ENCODE peak calls at places on chromosomes 3 and 15, in eight cellular contexts. One of them, this sample, is unnamed.

GRCh38 chr15:38688761-38689160 is 124.1 kb upstream of the RASGRP1 start:
- DNase-seq in heart left ventricle: no peak
- DNase-seq in endothelial cell of umbilical vein: no peak
- DNase-seq in body of pancreas: no peak
- DNase-seq in A549: no peak
- DNase-seq in tibial nerve: no peak
- DNase-seq in adrenal gland: no peak
- DNase-seq in ovary: no peak
- DNase-seq in this sample: no peak

GRCh38 chr15:65450556-65450955 is 27.8 kb upstream of the IGDCC4 start:
- DNase-seq in heart left ventricle: no peak
- DNase-seq in endothelial cell of umbilical vein: no peak
- DNase-seq in body of pancreas: no peak
- DNase-seq in A549: no peak
- DNase-seq in tibial nerve: no peak
- DNase-seq in adrenal gland: no peak
- DNase-seq in ovary: no peak
- DNase-seq in this sample: no peak

GRCh38 chr3:124168271-124168670 is 176.3 kb upstream of the ROPN1 start:
- DNase-seq in heart left ventricle: no peak
- DNase-seq in endothelial cell of umbilical vein: peak
- DNase-seq in body of pancreas: no peak
- DNase-seq in A549: no peak
- DNase-seq in tibial nerve: no peak
- DNase-seq in adrenal gland: peak
- DNase-seq in ovary: no peak
- DNase-seq in this sample: no peak

GRCh38 chr3:185733980-185734724 is 90.7 kb downstream of the IGF2BP2 start:
- DNase-seq in heart left ventricle: peak
- DNase-seq in endothelial cell of umbilical vein: peak
- DNase-seq in body of pancreas: peak
- DNase-seq in A549: peak
- DNase-seq in tibial nerve: peak
- DNase-seq in adrenal gland: peak
- DNase-seq in ovary: no peak
- DNase-seq in this sample: peak

GRCh38 chr3:58581328-58582091 is 4.3 kb upstream of the FAM107A start:
- DNase-seq in heart left ventricle: no peak
- DNase-seq in endothelial cell of umbilical vein: no peak
- DNase-seq in body of pancreas: no peak
- DNase-seq in A549: no peak
- DNase-seq in tibial nerve: no peak
- DNase-seq in adrenal gland: no peak
- DNase-seq in ovary: no peak
- DNase-seq in this sample: no peak

GRCh38 chr3:136862611-136862951 is 573 bp downstream of the NCK1 start:
- DNase-seq in heart left ventricle: no peak
- DNase-seq in endothelial cell of umbilical vein: peak
- DNase-seq in body of pancreas: peak
- DNase-seq in A549: peak
- DNase-seq in tibial nerve: peak
- DNase-seq in adrenal gland: peak
- DNase-seq in ovary: peak
- DNase-seq in this sample: peak

GRCh38 chr3:15339786-15340215 is 7.4 kb upstream of the SH3BP5 start:
- DNase-seq in heart left ventricle: no peak
- DNase-seq in endothelial cell of umbilical vein: peak
- DNase-seq in body of pancreas: no peak
- DNase-seq in A549: peak
- DNase-seq in tibial nerve: no peak
- DNase-seq in adrenal gland: no peak
- DNase-seq in ovary: no peak
- DNase-seq in this sample: no peak

GRCh38 chr15:41881925-41882688 is 11.7 kb downstream of the SPTBN5 start:
- DNase-seq in heart left ventricle: peak
- DNase-seq in endothelial cell of umbilical vein: no peak
- DNase-seq in body of pancreas: peak
- DNase-seq in A549: no peak
- DNase-seq in tibial nerve: no peak
- DNase-seq in adrenal gland: no peak
- DNase-seq in ovary: peak
- DNase-seq in this sample: no peak

GRCh38 chr3:110413807-110414748 is 657.5 kb upstream of the NECTIN3 start:
- DNase-seq in heart left ventricle: no peak
- DNase-seq in endothelial cell of umbilical vein: peak
- DNase-seq in body of pancreas: no peak
- DNase-seq in A549: peak
- DNase-seq in tibial nerve: no peak
- DNase-seq in adrenal gland: no peak
- DNase-seq in ovary: no peak
- DNase-seq in this sample: no peak

GRCh38 chr3:99823723-99824711 is 6.4 kb downstream of the CMSS1 start:
- DNase-seq in heart left ventricle: no peak
- DNase-seq in endothelial cell of umbilical vein: no peak
- DNase-seq in body of pancreas: no peak
- DNase-seq in A549: no peak
- DNase-seq in tibial nerve: no peak
- DNase-seq in adrenal gland: no peak
- DNase-seq in ovary: no peak
- DNase-seq in this sample: no peak

GRCh38 chr3:170907519-170908234 is 760 bp downstream of the EIF5A2 start:
- DNase-seq in heart left ventricle: no peak
- DNase-seq in endothelial cell of umbilical vein: peak
- DNase-seq in body of pancreas: no peak
- DNase-seq in A549: no peak
- DNase-seq in tibial nerve: no peak
- DNase-seq in adrenal gland: no peak
- DNase-seq in ovary: no peak
- DNase-seq in this sample: no peak

GRCh38 chr3:181948286-181948685 is 236.6 kb downstream of the SOX2 start:
- DNase-seq in heart left ventricle: no peak
- DNase-seq in endothelial cell of umbilical vein: no peak
- DNase-seq in body of pancreas: no peak
- DNase-seq in A549: peak
- DNase-seq in tibial nerve: no peak
- DNase-seq in adrenal gland: no peak
- DNase-seq in ovary: no peak
- DNase-seq in this sample: no peak

GRCh38 chr15:99450896-99451358 is 114.9 kb upstream of the MEF2A start:
- DNase-seq in heart left ventricle: peak
- DNase-seq in endothelial cell of umbilical vein: peak
- DNase-seq in body of pancreas: no peak
- DNase-seq in A549: no peak
- DNase-seq in tibial nerve: peak
- DNase-seq in adrenal gland: peak
- DNase-seq in ovary: peak
- DNase-seq in this sample: peak

GRCh38 chr15:63481105-63481810 is 23.1 kb upstream of the USP3 start:
- DNase-seq in heart left ventricle: no peak
- DNase-seq in endothelial cell of umbilical vein: no peak
- DNase-seq in body of pancreas: no peak
- DNase-seq in A549: peak
- DNase-seq in tibial nerve: no peak
- DNase-seq in adrenal gland: no peak
- DNase-seq in ovary: no peak
- DNase-seq in this sample: no peak

GRCh38 chr3:42662813-42663535 is 9.5 kb downstream of the ZBTB47 start:
- DNase-seq in heart left ventricle: no peak
- DNase-seq in endothelial cell of umbilical vein: no peak
- DNase-seq in body of pancreas: no peak
- DNase-seq in A549: no peak
- DNase-seq in tibial nerve: no peak
- DNase-seq in adrenal gland: no peak
- DNase-seq in ovary: no peak
- DNase-seq in this sample: no peak

GRCh38 chr15:33871911-33872760 is 96.2 kb upstream of the CHRM5 start:
- DNase-seq in heart left ventricle: no peak
- DNase-seq in endothelial cell of umbilical vein: no peak
- DNase-seq in body of pancreas: no peak
- DNase-seq in A549: no peak
- DNase-seq in tibial nerve: no peak
- DNase-seq in adrenal gland: no peak
- DNase-seq in ovary: no peak
- DNase-seq in this sample: no peak

GRCh38 chr15:57752426-57752825 is 45.9 kb downstream of the POLR2M start:
- DNase-seq in heart left ventricle: peak
- DNase-seq in endothelial cell of umbilical vein: no peak
- DNase-seq in body of pancreas: no peak
- DNase-seq in A549: no peak
- DNase-seq in tibial nerve: no peak
- DNase-seq in adrenal gland: no peak
- DNase-seq in ovary: peak
- DNase-seq in this sample: no peak

DNA sequence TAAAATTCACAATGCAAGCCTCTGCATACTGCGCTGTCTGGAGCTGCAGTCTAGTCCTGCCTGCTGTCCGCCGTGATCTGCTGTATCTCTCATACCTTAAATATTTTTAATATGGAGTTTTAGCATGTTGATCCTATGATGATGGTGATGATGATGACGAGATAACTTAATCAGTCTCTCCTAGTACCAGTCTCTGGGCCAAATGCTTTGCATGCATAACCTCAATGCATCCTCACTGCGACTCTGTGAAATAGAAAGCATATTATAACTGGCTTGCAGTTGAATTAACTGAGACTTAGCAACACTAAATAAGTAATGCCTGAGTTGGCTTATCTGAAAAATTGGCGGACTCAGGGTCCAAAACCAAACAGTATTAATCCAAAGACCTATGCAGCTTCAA is 38.4 kb upstream of the BCHE start:
- DNase-seq in heart left ventricle: no peak
- DNase-seq in endothelial cell of umbilical vein: no peak
- DNase-seq in body of pancreas: no peak
- DNase-seq in A549: no peak
- DNase-seq in tibial nerve: no peak
- DNase-seq in adrenal gland: no peak
- DNase-seq in ovary: no peak
- DNase-seq in this sample: no peak
- TF ChIP-seq POLR2A in heart left ventricle: no peak
- TF ChIP-seq POLR2A in endothelial cell of umbilical vein: no peak
- TF ChIP-seq POLR2A in body of pancreas: no peak
- TF ChIP-seq POLR2A in A549: no peak
- TF ChIP-seq POLR2A in tibial nerve: no peak
- TF ChIP-seq POLR2A in adrenal gland: no peak
- TF ChIP-seq POLR2A in ovary: no peak
- TF ChIP-seq POLR2A in this sample: no peak

DNA sequence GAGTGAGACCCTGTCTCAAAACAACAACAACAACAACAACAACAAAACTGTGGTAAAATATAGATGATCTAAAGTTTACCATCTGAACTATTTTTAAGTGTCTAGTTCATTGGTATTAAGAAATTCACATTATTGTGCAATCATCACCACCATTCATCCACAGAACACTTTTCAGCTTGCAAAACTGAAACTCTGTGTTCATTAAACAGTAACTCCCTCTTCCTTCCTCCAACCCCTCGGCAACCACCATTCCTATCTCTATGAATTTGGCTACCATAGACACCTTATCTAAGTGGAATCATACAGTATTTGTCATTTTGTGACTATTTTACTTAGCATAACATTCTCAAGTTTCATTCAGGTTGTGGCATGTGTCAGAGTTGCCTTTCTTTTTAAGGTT is 20.7 kb downstream of the KAT2B start:
- DNase-seq in heart left ventricle: no peak
- DNase-seq in endothelial cell of umbilical vein: no peak
- DNase-seq in body of pancreas: no peak
- DNase-seq in A549: no peak
- DNase-seq in tibial nerve: no peak
- DNase-seq in adrenal gland: no peak
- DNase-seq in ovary: no peak
- DNase-seq in this sample: no peak
- H3K27ac ChIP-seq in heart left ventricle: peak
- H3K27ac ChIP-seq in endothelial cell of umbilical vein: no peak
- H3K27ac ChIP-seq in body of pancreas: peak
- H3K27ac ChIP-seq in A549: no peak
- H3K27ac ChIP-seq in tibial nerve: peak
- H3K27ac ChIP-seq in adrenal gland: peak
- H3K27ac ChIP-seq in ovary: peak
- H3K27ac ChIP-seq in this sample: no peak

GRCh38 chr3:55571216-55571813 is 84.2 kb upstream of the WNT5A start:
- DNase-seq in heart left ventricle: no peak
- DNase-seq in endothelial cell of umbilical vein: no peak
- DNase-seq in body of pancreas: no peak
- DNase-seq in A549: no peak
- DNase-seq in tibial nerve: no peak
- DNase-seq in adrenal gland: no peak
- DNase-seq in ovary: no peak
- DNase-seq in this sample: no peak

GRCh38 chr3:55572816-55573215 is 85.7 kb upstream of the WNT5A start:
- DNase-seq in heart left ventricle: no peak
- DNase-seq in endothelial cell of umbilical vein: no peak
- DNase-seq in body of pancreas: no peak
- DNase-seq in A549: no peak
- DNase-seq in tibial nerve: no peak
- DNase-seq in adrenal gland: no peak
- DNase-seq in ovary: no peak
- DNase-seq in this sample: no peak

GRCh38 chr3:55570361-55570760 is 83.3 kb upstream of the WNT5A start:
- DNase-seq in heart left ventricle: no peak
- DNase-seq in endothelial cell of umbilical vein: no peak
- DNase-seq in body of pancreas: no peak
- DNase-seq in A549: no peak
- DNase-seq in tibial nerve: no peak
- DNase-seq in adrenal gland: no peak
- DNase-seq in ovary: no peak
- DNase-seq in this sample: no peak

GRCh38 chr3:55574671-55575070 is 87.6 kb upstream of the WNT5A start:
- DNase-seq in heart left ventricle: no peak
- DNase-seq in endothelial cell of umbilical vein: no peak
- DNase-seq in body of pancreas: no peak
- DNase-seq in A549: no peak
- DNase-seq in tibial nerve: no peak
- DNase-seq in adrenal gland: no peak
- DNase-seq in ovary: no peak
- DNase-seq in this sample: no peak

DNA sequence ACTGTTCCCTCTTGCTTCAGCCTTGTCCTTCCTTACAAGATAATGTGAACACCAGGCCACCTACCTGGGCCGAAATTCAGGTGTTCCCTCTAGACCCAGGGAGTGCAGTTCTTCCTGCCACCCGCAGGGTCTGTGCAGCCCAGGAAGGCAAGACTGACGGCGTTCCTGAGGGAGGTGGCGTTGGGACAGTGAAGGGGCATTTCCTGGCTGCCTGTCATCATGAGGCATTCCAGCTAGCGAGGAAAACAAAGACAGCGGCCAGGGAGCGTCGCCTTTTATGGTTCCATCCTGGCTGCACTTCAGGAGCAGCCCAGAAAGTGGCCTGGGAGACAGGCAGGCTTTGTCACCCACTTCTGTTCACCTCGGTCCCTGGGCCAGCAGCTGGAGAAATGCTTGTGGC is 84.8 kb upstream of the WNT5A start:
- DNase-seq in heart left ventricle: peak
- DNase-seq in endothelial cell of umbilical vein: no peak
- DNase-seq in body of pancreas: peak
- DNase-seq in A549: no peak
- DNase-seq in tibial nerve: no peak
- DNase-seq in adrenal gland: no peak
- DNase-seq in ovary: no peak
- DNase-seq in this sample: no peak
- TF ChIP-seq CTCF in heart left ventricle: peak
- TF ChIP-seq CTCF in endothelial cell of umbilical vein: no peak
- TF ChIP-seq CTCF in body of pancreas: peak
- TF ChIP-seq CTCF in A549: no peak
- TF ChIP-seq CTCF in tibial nerve: no peak
- TF ChIP-seq CTCF in adrenal gland: no peak
- TF ChIP-seq CTCF in ovary: no peak
- TF ChIP-seq CTCF in this sample: no peak

GRCh38 chr3:140830391-140830790 is 111.2 kb upstream of the SLC25A36 start:
- DNase-seq in heart left ventricle: no peak
- DNase-seq in endothelial cell of umbilical vein: no peak
- DNase-seq in body of pancreas: no peak
- DNase-seq in A549: no peak
- DNase-seq in tibial nerve: no peak
- DNase-seq in adrenal gland: no peak
- DNase-seq in ovary: no peak
- DNase-seq in this sample: no peak
- TF ChIP-seq POLR2A in heart left ventricle: no peak
- TF ChIP-seq POLR2A in endothelial cell of umbilical vein: no peak
- TF ChIP-seq POLR2A in body of pancreas: no peak
- TF ChIP-seq POLR2A in A549: no peak
- TF ChIP-seq POLR2A in tibial nerve: no peak
- TF ChIP-seq POLR2A in adrenal gland: no peak
- TF ChIP-seq POLR2A in ovary: no peak
- TF ChIP-seq POLR2A in this sample: no peak

This sample was measured in Peyer's patch.